ENCODE peak calls at places on chromosomes 12 and 14, in nine cellular contexts. One of them, this sample, is unnamed.

GRCh38 chr14:68696721-68697495 is 96.0 kb downstream of the ZFP36L1 start:
- DNase-seq in HTR-8/SVneo: no peak
- DNase-seq in Right ventricle myocardium superior: no peak
- DNase-seq in ELF-1: no peak
- DNase-seq in GM20000: no peak
- DNase-seq in neuronal stem cell: no peak
- DNase-seq in iPS-NIHi11: no peak
- DNase-seq in cardiac muscle cell: no peak
- DNase-seq in non-pigmented ciliary epithelial cell: no peak
- DNase-seq in this sample: no peak

GRCh38 chr14:49497725-49498348 is 88.3 kb downstream of the RPS29 start:
- DNase-seq in neuronal stem cell: peak; percentile 70
- DNase-seq in cardiac muscle cell: peak; percentile 83
- DNase-seq in GM20000: peak; percentile 52
- DNase-seq in iPS-NIHi11: peak; percentile 73
- DNase-seq in ELF-1: peak; percentile 26
- DNase-seq in HTR-8/SVneo: peak; percentile 53
- DNase-seq in non-pigmented ciliary epithelial cell: peak; percentile 43
- DNase-seq in Right ventricle myocardium superior: no peak
- DNase-seq in this sample: no peak

GRCh38 chr12:54204316-54204715 is 15.5 kb upstream of the SMUG1 start:
- DNase-seq in neuronal stem cell: no peak
- DNase-seq in ELF-1: no peak
- DNase-seq in cardiac muscle cell: no peak
- DNase-seq in Right ventricle myocardium superior: no peak
- DNase-seq in iPS-NIHi11: no peak
- DNase-seq in GM20000: no peak
- DNase-seq in non-pigmented ciliary epithelial cell: no peak
- DNase-seq in HTR-8/SVneo: no peak
- DNase-seq in this sample: no peak

GRCh38 chr12:124921200-124922008 is 7.0 kb upstream of the UBC start:
- DNase-seq in Right ventricle myocardium superior: peak; percentile 61
- DNase-seq in ELF-1: peak; percentile 79
- DNase-seq in cardiac muscle cell: peak; percentile 66
- DNase-seq in iPS-NIHi11: no peak
- DNase-seq in neuronal stem cell: no peak
- DNase-seq in non-pigmented ciliary epithelial cell: no peak
- DNase-seq in HTR-8/SVneo: no peak
- DNase-seq in GM20000: peak; percentile 66
- DNase-seq in this sample: peak; percentile 50

GRCh38 chr14:100708349-100709217 is 18.1 kb upstream of the DLK1 start:
- DNase-seq in GM20000: no peak
- DNase-seq in HTR-8/SVneo: no peak
- DNase-seq in Right ventricle myocardium superior: peak; percentile 82
- DNase-seq in ELF-1: peak; percentile 81
- DNase-seq in cardiac muscle cell: peak; percentile 66
- DNase-seq in iPS-NIHi11: peak; percentile 87
- DNase-seq in non-pigmented ciliary epithelial cell: no peak
- DNase-seq in neuronal stem cell: no peak
- DNase-seq in this sample: no peak

GRCh38 chr12:80860206-80860605 is 77.5 kb downstream of the LIN7A start:
- DNase-seq in non-pigmented ciliary epithelial cell: no peak
- DNase-seq in neuronal stem cell: no peak
- DNase-seq in Right ventricle myocardium superior: no peak
- DNase-seq in cardiac muscle cell: no peak
- DNase-seq in iPS-NIHi11: no peak
- DNase-seq in GM20000: no peak
- DNase-seq in HTR-8/SVneo: no peak
- DNase-seq in ELF-1: no peak
- DNase-seq in this sample: no peak

GRCh38 chr12:93243689-93244513 is 133.8 kb upstream of the NUDT4 start:
- DNase-seq in non-pigmented ciliary epithelial cell: peak; percentile 46
- DNase-seq in ELF-1: no peak
- DNase-seq in HTR-8/SVneo: peak; percentile 43
- DNase-seq in neuronal stem cell: no peak
- DNase-seq in GM20000: no peak
- DNase-seq in cardiac muscle cell: peak; percentile 51
- DNase-seq in iPS-NIHi11: no peak
- DNase-seq in Right ventricle myocardium superior: no peak
- DNase-seq in this sample: no peak

GRCh38 chr12:131195796-131196195 is 242.1 kb downstream of the ADGRD1 start:
- DNase-seq in Right ventricle myocardium superior: no peak
- DNase-seq in GM20000: no peak
- DNase-seq in ELF-1: no peak
- DNase-seq in cardiac muscle cell: no peak
- DNase-seq in iPS-NIHi11: no peak
- DNase-seq in neuronal stem cell: no peak
- DNase-seq in non-pigmented ciliary epithelial cell: no peak
- DNase-seq in HTR-8/SVneo: no peak
- DNase-seq in this sample: no peak

GRCh38 chr14:100770605-100771120 is 44.0 kb downstream of the DLK1 start:
- DNase-seq in GM20000: no peak
- DNase-seq in ELF-1: peak; percentile 47
- DNase-seq in iPS-NIHi11: no peak
- DNase-seq in non-pigmented ciliary epithelial cell: no peak
- DNase-seq in HTR-8/SVneo: no peak
- DNase-seq in cardiac muscle cell: no peak
- DNase-seq in Right ventricle myocardium superior: peak; percentile 9
- DNase-seq in neuronal stem cell: no peak
- DNase-seq in this sample: no peak

GRCh38 chr14:74954232-74954946 is 1.0 kb downstream of the PGF start:
- DNase-seq in neuronal stem cell: no peak
- DNase-seq in GM20000: no peak
- DNase-seq in HTR-8/SVneo: no peak
- DNase-seq in iPS-NIHi11: peak; percentile 67
- DNase-seq in non-pigmented ciliary epithelial cell: no peak
- DNase-seq in cardiac muscle cell: peak; percentile 92
- DNase-seq in Right ventricle myocardium superior: peak; percentile 64
- DNase-seq in ELF-1: peak; percentile 62
- DNase-seq in this sample: no peak

GRCh38 chr12:2643736-2644135 is 151.0 kb upstream of the FKBP4 start:
- DNase-seq in iPS-NIHi11: no peak
- DNase-seq in HTR-8/SVneo: no peak
- DNase-seq in non-pigmented ciliary epithelial cell: no peak
- DNase-seq in cardiac muscle cell: no peak
- DNase-seq in ELF-1: no peak
- DNase-seq in neuronal stem cell: no peak
- DNase-seq in Right ventricle myocardium superior: no peak
- DNase-seq in GM20000: no peak
- DNase-seq in this sample: no peak

GRCh38 chr12:42504049-42504448 is 85.5 kb downstream of the PRICKLE1 start:
- DNase-seq in Right ventricle myocardium superior: no peak
- DNase-seq in neuronal stem cell: no peak
- DNase-seq in cardiac muscle cell: peak; percentile 77
- DNase-seq in non-pigmented ciliary epithelial cell: no peak
- DNase-seq in GM20000: no peak
- DNase-seq in iPS-NIHi11: no peak
- DNase-seq in ELF-1: no peak
- DNase-seq in HTR-8/SVneo: peak; percentile 14
- DNase-seq in this sample: no peak

GRCh38 chr12:120472521-120472920 is 3.0 kb upstream of the SRSF9 start:
- DNase-seq in cardiac muscle cell: no peak
- DNase-seq in HTR-8/SVneo: no peak
- DNase-seq in neuronal stem cell: no peak
- DNase-seq in Right ventricle myocardium superior: no peak
- DNase-seq in iPS-NIHi11: no peak
- DNase-seq in ELF-1: no peak
- DNase-seq in non-pigmented ciliary epithelial cell: no peak
- DNase-seq in GM20000: no peak
- DNase-seq in this sample: no peak

GRCh38 chr14:20501346-20501745 is 4.0 kb upstream of the RNASE10 start:
- DNase-seq in HTR-8/SVneo: no peak
- DNase-seq in cardiac muscle cell: no peak
- DNase-seq in iPS-NIHi11: no peak
- DNase-seq in non-pigmented ciliary epithelial cell: no peak
- DNase-seq in neuronal stem cell: no peak
- DNase-seq in GM20000: no peak
- DNase-seq in Right ventricle myocardium superior: no peak
- DNase-seq in ELF-1: no peak
- DNase-seq in this sample: no peak

GRCh38 chr12:101200145-101200544 is 9.9 kb downstream of the SLC5A8 start:
- DNase-seq in neuronal stem cell: no peak
- DNase-seq in HTR-8/SVneo: no peak
- DNase-seq in GM20000: no peak
- DNase-seq in cardiac muscle cell: no peak
- DNase-seq in non-pigmented ciliary epithelial cell: no peak
- DNase-seq in ELF-1: no peak
- DNase-seq in iPS-NIHi11: no peak
- DNase-seq in Right ventricle myocardium superior: no peak
- DNase-seq in this sample: no peak

GRCh38 chr12:101792046-101792931 is 38.5 kb downstream of the GNPTAB start:
- DNase-seq in GM20000: no peak
- DNase-seq in cardiac muscle cell: no peak
- DNase-seq in neuronal stem cell: no peak
- DNase-seq in non-pigmented ciliary epithelial cell: no peak
- DNase-seq in Right ventricle myocardium superior: no peak
- DNase-seq in iPS-NIHi11: no peak
- DNase-seq in HTR-8/SVneo: no peak
- DNase-seq in ELF-1: peak; percentile 46
- DNase-seq in this sample: no peak

GRCh38 chr14:34714320-34715107 is at the start of gene CFL2:
- DNase-seq in HTR-8/SVneo: peak; percentile 80
- DNase-seq in ELF-1: peak; percentile 81
- DNase-seq in cardiac muscle cell: peak; percentile 94
- DNase-seq in GM20000: peak; percentile 96
- DNase-seq in non-pigmented ciliary epithelial cell: no peak
- DNase-seq in neuronal stem cell: peak; percentile 87
- DNase-seq in iPS-NIHi11: peak; percentile 99
- DNase-seq in Right ventricle myocardium superior: peak; percentile 91
- DNase-seq in this sample: peak; percentile 86

GRCh38 chr14:99055816-99056215 is 216.2 kb downstream of the BCL11B start:
- DNase-seq in ELF-1: no peak
- DNase-seq in GM20000: no peak
- DNase-seq in iPS-NIHi11: no peak
- DNase-seq in non-pigmented ciliary epithelial cell: no peak
- DNase-seq in neuronal stem cell: no peak
- DNase-seq in cardiac muscle cell: no peak
- DNase-seq in HTR-8/SVneo: no peak
- DNase-seq in Right ventricle myocardium superior: no peak
- DNase-seq in this sample: no peak

GRCh38 chr12:125996438-125996837 is 931.2 kb downstream of the AACS start:
- DNase-seq in GM20000: no peak
- DNase-seq in iPS-NIHi11: no peak
- DNase-seq in ELF-1: no peak
- DNase-seq in non-pigmented ciliary epithelial cell: no peak
- DNase-seq in Right ventricle myocardium superior: no peak
- DNase-seq in HTR-8/SVneo: no peak
- DNase-seq in neuronal stem cell: no peak
- DNase-seq in cardiac muscle cell: no peak
- DNase-seq in this sample: no peak